ENCODE peak calls at places on chromosome 17, in six cellular contexts. One of them, this sample, is unnamed.

GRCh38 chr17:31510273-31511175 is 119.0 kb downstream of the RAB11FIP4 start:
- DNase-seq in transverse colon: no peak
- DNase-seq in GM12878: no peak
- DNase-seq in spleen: peak; percentile 87
- DNase-seq in prostate gland: no peak
- DNase-seq in sigmoid colon: no peak
- DNase-seq in this sample: no peak

GRCh38 chr17:32396343-32396742 is 46.4 kb downstream of the ZNF207 start:
- DNase-seq in transverse colon: peak; percentile 15
- DNase-seq in GM12878: no peak
- DNase-seq in spleen: no peak
- DNase-seq in prostate gland: no peak
- DNase-seq in sigmoid colon: no peak
- DNase-seq in this sample: no peak

GRCh38 chr17:12365805-12366204 is 299.9 kb upstream of the MYOCD start:
- DNase-seq in transverse colon: peak; percentile 22
- DNase-seq in GM12878: no peak
- DNase-seq in spleen: no peak
- DNase-seq in prostate gland: no peak
- DNase-seq in sigmoid colon: peak; percentile 93
- DNase-seq in this sample: no peak

GRCh38 chr17:42845918-42846593 is 1.7 kb downstream of the AOC2 start:
- DNase-seq in transverse colon: no peak
- DNase-seq in GM12878: no peak
- DNase-seq in spleen: peak; percentile 59
- DNase-seq in prostate gland: no peak
- DNase-seq in sigmoid colon: no peak
- DNase-seq in this sample: no peak

GRCh38 chr17:20187049-20187448 is 177.9 kb downstream of the SPECC1 start:
- DNase-seq in transverse colon: no peak
- DNase-seq in GM12878: no peak
- DNase-seq in spleen: no peak
- DNase-seq in prostate gland: no peak
- DNase-seq in sigmoid colon: no peak
- DNase-seq in this sample: no peak

GRCh38 chr17:50133028-50133768 is 3.2 kb upstream of the SAMD14 start:
- DNase-seq in transverse colon: no peak
- DNase-seq in GM12878: no peak
- DNase-seq in spleen: no peak
- DNase-seq in prostate gland: no peak
- DNase-seq in sigmoid colon: no peak
- DNase-seq in this sample: no peak

GRCh38 chr17:74585711-74586110 is 6.4 kb downstream of the CD300LD start:
- DNase-seq in transverse colon: no peak
- DNase-seq in GM12878: no peak
- DNase-seq in spleen: no peak
- DNase-seq in prostate gland: no peak
- DNase-seq in sigmoid colon: no peak
- DNase-seq in this sample: no peak

GRCh38 chr17:39736319-39737165 is 1.2 kb upstream of the GRB7 start:
- DNase-seq in transverse colon: no peak
- DNase-seq in GM12878: no peak
- DNase-seq in spleen: no peak
- DNase-seq in prostate gland: no peak
- DNase-seq in sigmoid colon: no peak
- DNase-seq in this sample: no peak

GRCh38 chr17:10739341-10739905 is 9.6 kb upstream of the TMEM220 start:
- DNase-seq in transverse colon: no peak
- DNase-seq in GM12878: no peak
- DNase-seq in spleen: no peak
- DNase-seq in prostate gland: no peak
- DNase-seq in sigmoid colon: peak; percentile 52
- DNase-seq in this sample: no peak

GRCh38 chr17:2102931-2103398 is 48.1 kb downstream of the HIC1 start:
- DNase-seq in transverse colon: no peak
- DNase-seq in GM12878: no peak
- DNase-seq in spleen: no peak
- DNase-seq in prostate gland: no peak
- DNase-seq in sigmoid colon: peak; percentile 38
- DNase-seq in this sample: no peak

GRCh38 chr17:16943541-16944333 is 28.2 kb downstream of the TNFRSF13B start:
- DNase-seq in transverse colon: no peak
- DNase-seq in GM12878: no peak
- DNase-seq in spleen: peak; percentile 71
- DNase-seq in prostate gland: no peak
- DNase-seq in sigmoid colon: peak; percentile 36
- DNase-seq in this sample: no peak

GRCh38 chr17:47615766-47616424 is 33.8 kb upstream of the KPNB1 start:
- DNase-seq in transverse colon: no peak
- DNase-seq in GM12878: peak; percentile 16
- DNase-seq in spleen: no peak
- DNase-seq in prostate gland: no peak
- DNase-seq in sigmoid colon: no peak
- DNase-seq in this sample: peak; percentile 61

DNA sequence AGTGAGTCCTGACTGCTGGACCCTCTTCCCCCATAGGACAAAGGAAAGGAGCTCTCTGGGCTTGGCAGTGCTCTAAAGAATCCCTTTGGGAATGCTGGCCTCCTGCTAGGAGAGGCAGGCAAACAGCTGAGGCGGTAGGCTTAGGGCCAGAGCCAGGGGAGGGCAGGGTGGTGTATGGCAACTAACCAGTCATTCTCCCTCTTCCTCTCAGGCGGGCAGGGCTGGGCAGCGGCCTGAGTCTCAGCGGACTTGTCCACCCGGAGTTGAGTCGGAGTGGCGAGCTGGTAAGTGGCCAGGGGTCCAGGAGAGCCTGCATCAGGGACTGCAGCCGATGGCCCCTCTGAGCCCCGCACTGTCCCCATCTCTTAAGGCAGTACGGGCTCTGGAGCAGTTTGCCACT is 4.4 kb downstream of the ACADVL start:
- DNase-seq in transverse colon: no peak
- DNase-seq in GM12878: no peak
- DNase-seq in spleen: no peak
- DNase-seq in prostate gland: no peak
- DNase-seq in sigmoid colon: no peak
- DNase-seq in this sample: no peak
- TF ChIP-seq POLR2AphosphoS5 in transverse colon: no peak
- TF ChIP-seq POLR2AphosphoS5 in GM12878: no peak
- TF ChIP-seq POLR2AphosphoS5 in spleen: peak; percentile 66
- TF ChIP-seq POLR2AphosphoS5 in prostate gland: no peak
- TF ChIP-seq POLR2AphosphoS5 in sigmoid colon: no peak
- TF ChIP-seq POLR2AphosphoS5 in this sample: no peak

GRCh38 chr17:79798296-79799173 is 1.7 kb upstream of the CBX8 start:
- DNase-seq in transverse colon: no peak
- DNase-seq in GM12878: no peak
- DNase-seq in spleen: no peak
- DNase-seq in prostate gland: no peak
- DNase-seq in sigmoid colon: no peak
- DNase-seq in this sample: no peak

GRCh38 chr17:79801156-79802038 is 4.5 kb upstream of the CBX8 start:
- DNase-seq in transverse colon: peak; percentile 55
- DNase-seq in GM12878: no peak
- DNase-seq in spleen: no peak
- DNase-seq in prostate gland: peak; percentile 54
- DNase-seq in sigmoid colon: no peak
- DNase-seq in this sample: no peak

GRCh38 chr17:79799174-79799537 is 2.3 kb upstream of the CBX8 start:
- DNase-seq in transverse colon: no peak
- DNase-seq in GM12878: no peak
- DNase-seq in spleen: no peak
- DNase-seq in prostate gland: no peak
- DNase-seq in sigmoid colon: no peak
- DNase-seq in this sample: no peak

GRCh38 chr17:79800325-79801155 is 3.7 kb upstream of the CBX8 start:
- DNase-seq in transverse colon: peak; percentile 63
- DNase-seq in GM12878: no peak
- DNase-seq in spleen: no peak
- DNase-seq in prostate gland: no peak
- DNase-seq in sigmoid colon: no peak
- DNase-seq in this sample: no peak

DNA sequence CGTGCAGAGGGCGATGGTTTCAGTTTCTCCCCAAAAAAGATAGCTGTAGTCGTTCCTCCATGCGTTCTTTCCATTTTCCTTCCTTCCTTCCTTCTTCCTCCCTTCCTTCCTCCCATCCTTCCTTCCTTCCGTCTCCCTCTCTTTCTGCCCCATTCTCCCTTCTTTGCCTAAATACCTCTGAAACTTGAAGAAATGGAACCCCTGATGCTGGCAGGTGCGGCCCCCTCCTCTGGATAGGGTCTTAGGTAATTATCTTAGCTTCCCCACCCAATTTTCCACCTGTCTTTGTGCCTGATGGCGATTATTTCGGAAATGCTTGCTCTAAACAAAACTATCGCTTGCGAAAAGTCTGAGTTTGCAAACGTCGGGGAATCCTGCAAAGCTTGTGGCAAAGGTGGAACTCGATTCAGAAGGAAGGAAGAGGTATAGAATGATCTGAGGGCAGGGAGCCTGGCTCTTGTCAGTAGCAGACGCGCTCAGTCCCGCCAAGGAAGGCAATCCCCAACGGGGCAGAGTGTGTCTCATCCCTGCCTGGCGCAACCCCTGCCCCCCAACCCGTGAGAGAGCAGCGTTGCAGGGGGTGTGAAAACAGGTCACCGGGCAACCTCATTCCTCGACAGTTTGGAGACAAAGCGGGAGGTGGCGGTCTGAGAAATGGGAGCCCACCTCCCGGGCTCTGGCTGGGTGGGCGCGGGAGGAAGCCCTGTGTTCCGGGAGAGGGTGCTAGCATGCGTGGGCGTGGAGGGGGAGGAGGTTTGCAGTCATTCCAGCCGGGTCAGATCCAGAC is 2.9 kb upstream of the CBX8 start:
- DNase-seq in transverse colon: no peak
- DNase-seq in GM12878: no peak
- DNase-seq in spleen: no peak
- DNase-seq in prostate gland: no peak
- DNase-seq in sigmoid colon: no peak
- DNase-seq in this sample: no peak
- H3K4me1 ChIP-seq in transverse colon: peaks cover 18% of the 10 kb centered on the region
- H3K4me1 ChIP-seq in GM12878: peaks cover 43% of the 10 kb centered on the region
- H3K4me1 ChIP-seq in spleen: peaks cover 89% of the 10 kb centered on the region
- H3K4me1 ChIP-seq in prostate gland: peaks cover 13% of the 10 kb centered on the region
- H3K4me1 ChIP-seq in sigmoid colon: no peaks in the 10 kb centered on the region
- H3K4me1 ChIP-seq in this sample: peaks cover 13% of the 10 kb centered on the region

GRCh38 chr17:58525239-58525638 is 10.8 kb upstream of the MTMR4 start:
- DNase-seq in transverse colon: peak; percentile 33
- DNase-seq in GM12878: no peak
- DNase-seq in spleen: no peak
- DNase-seq in prostate gland: no peak
- DNase-seq in sigmoid colon: peak; percentile 76
- DNase-seq in this sample: peak; percentile 82
- TF ChIP-seq POLR2AphosphoS5 in transverse colon: no peak
- TF ChIP-seq POLR2AphosphoS5 in GM12878: no peak
- TF ChIP-seq POLR2AphosphoS5 in spleen: no peak
- TF ChIP-seq POLR2AphosphoS5 in prostate gland: no peak
- TF ChIP-seq POLR2AphosphoS5 in sigmoid colon: no peak
- TF ChIP-seq POLR2AphosphoS5 in this sample: no peak

DNA sequence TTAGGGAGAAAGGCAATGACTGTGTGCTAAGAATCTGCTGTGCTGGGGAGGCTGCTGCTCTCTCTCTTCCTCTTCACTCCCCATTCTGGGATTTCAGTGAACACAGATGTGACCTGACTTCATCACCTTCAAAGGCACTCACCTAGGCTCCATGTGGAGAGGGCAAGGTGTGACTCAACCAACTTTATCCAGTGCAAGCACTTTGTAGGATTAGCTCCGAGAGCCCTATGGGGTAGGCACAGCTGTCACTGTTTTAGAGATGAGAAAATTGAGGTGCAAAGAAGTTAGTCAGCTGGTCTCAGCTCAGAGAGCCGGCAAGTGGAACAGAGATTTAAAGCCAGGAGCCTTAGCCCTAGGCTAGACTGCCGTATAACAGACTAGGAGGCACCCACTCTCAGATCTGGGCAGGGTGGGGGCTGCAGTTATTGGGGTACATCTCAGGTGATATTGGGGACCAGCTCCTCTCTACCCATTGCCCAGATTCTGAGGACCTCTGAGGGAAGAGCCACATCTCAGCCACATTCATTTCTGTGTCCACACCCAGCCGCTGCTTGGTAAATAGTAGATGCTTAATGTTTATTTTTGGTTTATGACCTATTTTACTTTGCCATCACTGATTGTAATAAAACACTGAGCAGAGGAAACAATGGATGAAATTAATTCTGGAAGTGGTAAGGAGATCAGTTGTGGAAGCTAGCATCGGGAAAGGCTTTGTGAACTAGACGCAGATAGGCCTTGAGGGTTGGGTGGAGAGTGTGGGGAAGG is 138.8 kb downstream of the CCDC182 start:
- DNase-seq in transverse colon: no peak
- DNase-seq in GM12878: no peak
- DNase-seq in spleen: no peak
- DNase-seq in prostate gland: no peak
- DNase-seq in sigmoid colon: no peak
- DNase-seq in this sample: no peak
- H3K4me1 ChIP-seq in transverse colon: peaks cover 21% of the 10 kb centered on the region
- H3K4me1 ChIP-seq in GM12878: peaks cover 41% of the 10 kb centered on the region
- H3K4me1 ChIP-seq in spleen: peaks cover 63% of the 10 kb centered on the region
- H3K4me1 ChIP-seq in prostate gland: peaks cover 16% of the 10 kb centered on the region
- H3K4me1 ChIP-seq in sigmoid colon: no peaks in the 10 kb centered on the region
- H3K4me1 ChIP-seq in this sample: no peaks in the 10 kb centered on the region

DNA sequence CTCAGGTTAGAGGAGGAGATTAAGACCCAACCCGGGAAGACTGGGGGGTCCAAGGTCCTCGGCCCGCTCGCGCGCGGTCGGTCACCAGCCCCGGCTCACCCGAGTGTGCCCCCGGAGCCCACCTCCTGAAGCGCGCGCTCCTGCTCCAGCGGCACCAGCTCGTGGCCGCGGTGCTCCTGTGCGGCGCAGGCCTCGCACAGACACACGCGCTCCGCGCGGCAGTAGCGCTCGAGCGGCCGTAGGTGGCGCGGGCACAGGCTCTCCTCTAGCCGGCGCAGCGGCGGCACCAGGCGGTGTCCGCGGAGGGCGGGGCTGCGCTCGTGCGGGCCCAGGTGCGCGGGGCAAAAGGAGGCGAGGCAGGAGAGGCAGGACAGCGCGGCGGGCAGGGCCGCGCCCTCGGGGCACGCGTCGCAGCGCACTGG is 618 bp downstream of the TRIM47 start:
- DNase-seq in transverse colon: peak; percentile 88
- DNase-seq in GM12878: no peak
- DNase-seq in spleen: peak; percentile 95
- DNase-seq in prostate gland: peak; percentile 58
- DNase-seq in sigmoid colon: peak; percentile 88
- DNase-seq in this sample: peak; percentile 74
- TF ChIP-seq POLR2AphosphoS5 in transverse colon: no peak
- TF ChIP-seq POLR2AphosphoS5 in GM12878: no peak
- TF ChIP-seq POLR2AphosphoS5 in spleen: no peak
- TF ChIP-seq POLR2AphosphoS5 in prostate gland: no peak
- TF ChIP-seq POLR2AphosphoS5 in sigmoid colon: no peak
- TF ChIP-seq POLR2AphosphoS5 in this sample: no peak

GRCh38 chr17:35742896-35743477 is 10.1 kb downstream of the GAS2L2 start:
- DNase-seq in transverse colon: no peak
- DNase-seq in GM12878: no peak
- DNase-seq in spleen: no peak
- DNase-seq in prostate gland: no peak
- DNase-seq in sigmoid colon: peak; percentile 46
- DNase-seq in this sample: no peak
- H3K4me1 ChIP-seq in transverse colon: no peaks in the 10 kb centered on the region
- H3K4me1 ChIP-seq in GM12878: no peaks in the 10 kb centered on the region
- H3K4me1 ChIP-seq in spleen: peaks cover 15% of the 10 kb centered on the region
- H3K4me1 ChIP-seq in prostate gland: no peaks in the 10 kb centered on the region
- H3K4me1 ChIP-seq in sigmoid colon: no peaks in the 10 kb centered on the region
- H3K4me1 ChIP-seq in this sample: no peaks in the 10 kb centered on the region

GRCh38 chr17:72683506-72684404 is 408.7 kb downstream of the SLC39A11 start:
- DNase-seq in transverse colon: peak; percentile 35
- DNase-seq in GM12878: no peak
- DNase-seq in spleen: no peak
- DNase-seq in prostate gland: peak; percentile 77
- DNase-seq in sigmoid colon: no peak
- DNase-seq in this sample: no peak
- TF ChIP-seq POLR2AphosphoS5 in transverse colon: no peak
- TF ChIP-seq POLR2AphosphoS5 in GM12878: no peak
- TF ChIP-seq POLR2AphosphoS5 in spleen: no peak
- TF ChIP-seq POLR2AphosphoS5 in prostate gland: peak; percentile 81
- TF ChIP-seq POLR2AphosphoS5 in sigmoid colon: no peak
- TF ChIP-seq POLR2AphosphoS5 in this sample: no peak